ENCODE peak calls at places on chromosomes 7 and 10, in six cellular contexts. N, I, X, G, A and U are unnamed samples.

GRCh38 chr10:79071535-79071923 is 2.8 kb downstream of the ZMIZ1 start:
- DNase-seq in X (no peak), N (no peak), A (no peak), G (no peak), I (no peak), U (no peak)

GRCh38 chr10:42954776-42955492 is 121.9 kb upstream of the RET start:
- DNase-seq in X (no peak), N (peak), G (no peak), A (no peak), I (no peak), U (no peak)

GRCh38 chr10:34730726-34731125 is 84.4 kb downstream of the PARD3 start:
- DNase-seq in N (no peak), A (no peak), G (no peak), X (no peak), I (no peak), U (no peak)

GRCh38 chr7:121442845-121443244 is 46.7 kb upstream of the FAM3C start:
- DNase-seq in G (no peak), N (no peak), X (no peak), I (no peak), A (no peak), U (no peak)

GRCh38 chr10:4242561-4243035 is 457.6 kb upstream of the KLF6 start:
- DNase-seq in N (peak), X (peak), A (no peak), G (peak), I (no peak), U (peak)

GRCh38 chr7:151745090-151745638 is 131.8 kb downstream of the PRKAG2 start:
- DNase-seq in A (no peak), N (peak), X (peak), I (peak), G (no peak), U (no peak)

GRCh38 chr10:72061930-72062329 is 26.4 kb downstream of the SPOCK2 start:
- DNase-seq in X (no peak), N (no peak), G (no peak), A (no peak), I (no peak), U (no peak)

GRCh38 chr10:97991875-97992274 is 38.5 kb downstream of the CRTAC1 start:
- DNase-seq in A (peak), X (peak), G (no peak), N (peak), I (no peak), U (peak)

GRCh38 chr10:90917231-90917967 is 3.5 kb downstream of the ANKRD1 start:
- DNase-seq in N (no peak), X (no peak), I (no peak), G (no peak), A (no peak), U (peak)

GRCh38 chr10:126421745-126422144 is 33.5 kb upstream of the ADAM12 start:
- DNase-seq in A (no peak), N (peak), I (no peak), G (no peak), X (no peak), U (no peak)

GRCh38 chr7:135327458-135327857 is 93.8 kb downstream of the STRA8 start:
- DNase-seq in A (no peak), I (no peak), N (no peak), G (no peak), X (no peak), U (no peak)

GRCh38 chr10:133025558-133026090 is 62.1 kb upstream of the ADGRA1 start:
- DNase-seq in X (no peak), A (no peak), N (no peak), G (no peak), I (no peak), U (no peak)

GRCh38 chr7:34734786-34735185 is 76.8 kb downstream of the NPSR1 start:
- DNase-seq in N (no peak), X (no peak), A (no peak), G (no peak), I (no peak), U (no peak)

GRCh38 chr10:20624642-20625041 is 272.5 kb downstream of the NEBL start:
- DNase-seq in G (no peak), A (no peak), N (peak), X (no peak), I (no peak), U (no peak)

GRCh38 chr10:28532223-28532508 is 752 bp upstream of the WAC start:
- DNase-seq in I (no peak), A (no peak), X (no peak), N (peak), G (no peak), U (no peak)

GRCh38 chr7:12322903-12323300 is 80.8 kb downstream of the VWDE start:
- DNase-seq in I (no peak), X (no peak), G (no peak), A (no peak), N (no peak), U (no peak)

GRCh38 chr10:81874878-81875679 is at the start of gene NRG3:
- DNase-seq in X (peak), A (peak), G (peak), N (peak), I (no peak), U (no peak)

GRCh38 chr10:34252111-34252510 is 563.0 kb downstream of the PARD3 start:
- DNase-seq in N (no peak), G (no peak), A (no peak), I (no peak), X (peak), U (no peak)

GRCh38 chr10:74377476-74377875 is 226.5 kb downstream of the ADK start:
- DNase-seq in A (no peak), N (no peak), G (no peak), I (no peak), X (no peak), U (no peak)

GRCh38 chr10:97101166-97101940 is 84.4 kb downstream of the SLIT1 start:
- DNase-seq in I (no peak), A (no peak), X (no peak), N (no peak), G (no peak), U (no peak)

GRCh38 chr7:140676303-140676702 is 3.6 kb downstream of the ADCK2 start:
- DNase-seq in G (no peak), I (no peak), A (no peak), X (no peak), N (no peak), U (no peak)

GRCh38 chr10:47401874-47402645 is 18.0 kb upstream of the ZNF488 start:
- DNase-seq in I (no peak), A (no peak), G (no peak), X (no peak), N (no peak), U (no peak)

GRCh38 chr7:41508755-41509154 is 194.1 kb downstream of the INHBA start:
- DNase-seq in X (no peak), G (no peak), I (no peak), A (no peak), N (no peak), U (peak)

GRCh38 chr10:49742683-49743463 is 19.2 kb downstream of the OGDHL start:
- DNase-seq in I (no peak), N (peak), X (no peak), A (no peak), G (no peak), U (no peak)

GRCh38 chr10:82949816-82950575 is 1075.0 kb downstream of the NRG3 start:
- DNase-seq in I (no peak), G (no peak), X (no peak), N (no peak), A (no peak), U (no peak)

GRCh38 chr7:132446265-132446664 is 130.0 kb downstream of the PLXNA4 start:
- DNase-seq in N (no peak), I (no peak), G (no peak), X (no peak), A (no peak), U (no peak)

GRCh38 chr7:127809285-127809702 is 157.3 kb downstream of the SND1 start:
- DNase-seq in I (no peak), X (peak), N (peak), A (no peak), G (peak), U (no peak)

GRCh38 chr10:21036757-21037156 is 139.6 kb upstream of the NEBL start:
- DNase-seq in A (no peak), I (no peak), N (no peak), G (no peak), X (no peak), U (no peak)

GRCh38 chr10:48227213-48227612 is 47.3 kb downstream of the FRMPD2 start:
- DNase-seq in G (no peak), A (no peak), I (no peak), X (no peak), N (no peak), U (no peak)

GRCh38 chr7:368651-369475 is 78.9 kb downstream of the FOXL3 start:
- DNase-seq in A (no peak), I (peak), G (no peak), N (no peak), X (no peak), U (no peak)

GRCh38 chr10:73894245-73894971 is 16.5 kb upstream of the PLAU start:
- DNase-seq in I (no peak), A (no peak), N (peak), G (no peak), X (no peak), U (peak)

GRCh38 chr10:35574924-35575352 is 30.2 kb upstream of the GJD4 start:
- DNase-seq in X (no peak), N (peak), A (no peak), G (no peak), I (no peak), U (peak)

GRCh38 chr7:55309040-55309991 is 55.8 kb upstream of the LANCL2 start:
- DNase-seq in N (no peak), I (no peak), G (no peak), A (no peak), X (no peak), U (no peak)